ENCODE peak calls at places on chromosomes 6 and 20, in five cellular contexts. B, T, D, F and P are unnamed samples.

GRCh38 chr6:46437671-46438221 is 53.5 kb downstream of the RCAN2 start:
- DNase-seq in B (no peak), T (peak), D (no peak), F (no peak), P (peak)

GRCh38 chr20:50758469-50758868 is 27.1 kb downstream of the PARD6B start:
- DNase-seq in B (no peak), T (peak), D (no peak), F (no peak), P (peak)

GRCh38 chr6:97630592-97630991 is 347.6 kb upstream of the MMS22L start:
- DNase-seq in B (no peak), T (peak), D (no peak), F (no peak), P (no peak)

GRCh38 chr20:60884277-60884676 is 367.8 kb upstream of the CDH4 start:
- DNase-seq in B (no peak), T (no peak), D (no peak), F (no peak), P (no peak)

GRCh38 chr6:21753571-21754108 is 160.1 kb downstream of the SOX4 start:
- DNase-seq in B (no peak), T (peak), D (no peak), F (no peak), P (peak)

GRCh38 chr6:10383312-10384063 is 31.4 kb downstream of the TFAP2A start:
- DNase-seq in B (no peak), T (no peak), D (no peak), F (no peak), P (no peak)

GRCh38 chr6:157727629-157728182 is 95.3 kb upstream of the SNX9 start:
- DNase-seq in B (no peak), T (no peak), D (no peak), F (no peak), P (no peak)

GRCh38 chr20:1883986-1884385 is 11.2 kb upstream of the SIRPA start:
- DNase-seq in B (no peak), T (no peak), D (no peak), F (no peak), P (no peak)

GRCh38 chr20:50073500-50073899 is 39.5 kb downstream of the UBE2V1 start:
- DNase-seq in B (no peak), T (no peak), D (no peak), F (no peak), P (no peak)